ENCODE peak calls at places on chromosome X, in seven cellular contexts. One of them, this sample, is unnamed.

GRCh38 chrX:46571423-46572294 is 1.9 kb upstream of the CHST7 start:
- DNase-seq in cardiac muscle cell: no peak
- DNase-seq in cardiac fibroblast: no peak
- DNase-seq in astrocyte of the cerebellum: no peak
- DNase-seq in suprapubic skin: no peak
- DNase-seq in MG63: no peak
- DNase-seq in gastrocnemius medialis: no peak
- DNase-seq in this sample: no peak

GRCh38 chrX:44842555-44843317 is 1.1 kb upstream of the DUSP21 start:
- DNase-seq in MG63: no peak
- DNase-seq in gastrocnemius medialis: no peak
- DNase-seq in cardiac muscle cell: no peak
- DNase-seq in cardiac fibroblast: no peak
- DNase-seq in astrocyte of the cerebellum: no peak
- DNase-seq in suprapubic skin: no peak
- DNase-seq in this sample: no peak

GRCh38 chrX:149950681-149951080 is 12.4 kb upstream of the EOLA2 start:
- DNase-seq in gastrocnemius medialis: no peak
- DNase-seq in suprapubic skin: no peak
- DNase-seq in astrocyte of the cerebellum: peak; percentile 32
- DNase-seq in MG63: no peak
- DNase-seq in cardiac muscle cell: peak; percentile 20
- DNase-seq in cardiac fibroblast: peak; percentile 73
- DNase-seq in this sample: peak; percentile 40

GRCh38 chrX:25049347-25049746 is 33.6 kb upstream of the ARX start:
- DNase-seq in MG63: no peak
- DNase-seq in gastrocnemius medialis: no peak
- DNase-seq in astrocyte of the cerebellum: no peak
- DNase-seq in suprapubic skin: no peak
- DNase-seq in cardiac fibroblast: peak; percentile 49
- DNase-seq in cardiac muscle cell: no peak
- DNase-seq in this sample: no peak

GRCh38 chrX:83185010-83185409 is 323.1 kb upstream of the POU3F4 start:
- DNase-seq in MG63: no peak
- DNase-seq in cardiac fibroblast: no peak
- DNase-seq in suprapubic skin: no peak
- DNase-seq in astrocyte of the cerebellum: no peak
- DNase-seq in gastrocnemius medialis: no peak
- DNase-seq in cardiac muscle cell: no peak
- DNase-seq in this sample: no peak

GRCh38 chrX:11890843-11891514 is 132.9 kb downstream of the MSL3 start:
- DNase-seq in gastrocnemius medialis: peak; percentile 35
- DNase-seq in MG63: peak; percentile 91
- DNase-seq in suprapubic skin: no peak
- DNase-seq in cardiac fibroblast: peak; percentile 61
- DNase-seq in astrocyte of the cerebellum: no peak
- DNase-seq in cardiac muscle cell: no peak
- DNase-seq in this sample: no peak

GRCh38 chrX:68915778-68916177 is 87.0 kb downstream of the EFNB1 start:
- DNase-seq in suprapubic skin: no peak
- DNase-seq in cardiac muscle cell: no peak
- DNase-seq in cardiac fibroblast: no peak
- DNase-seq in MG63: no peak
- DNase-seq in astrocyte of the cerebellum: no peak
- DNase-seq in gastrocnemius medialis: no peak
- DNase-seq in this sample: no peak

GRCh38 chrX:5586726-5587125 is 641.9 kb downstream of the NLGN4X start:
- DNase-seq in astrocyte of the cerebellum: no peak
- DNase-seq in cardiac fibroblast: no peak
- DNase-seq in gastrocnemius medialis: no peak
- DNase-seq in cardiac muscle cell: no peak
- DNase-seq in MG63: no peak
- DNase-seq in suprapubic skin: no peak
- DNase-seq in this sample: no peak

GRCh38 chrX:10282490-10282889 is 125.7 kb downstream of the CLCN4 start:
- DNase-seq in cardiac muscle cell: no peak
- DNase-seq in cardiac fibroblast: no peak
- DNase-seq in MG63: no peak
- DNase-seq in suprapubic skin: no peak
- DNase-seq in gastrocnemius medialis: no peak
- DNase-seq in astrocyte of the cerebellum: no peak
- DNase-seq in this sample: no peak

GRCh38 chrX:151973262-151973661 is 1.2 kb downstream of the GABRE start:
- DNase-seq in MG63: no peak
- DNase-seq in cardiac muscle cell: no peak
- DNase-seq in suprapubic skin: no peak
- DNase-seq in gastrocnemius medialis: no peak
- DNase-seq in cardiac fibroblast: peak; percentile 5
- DNase-seq in astrocyte of the cerebellum: no peak
- DNase-seq in this sample: no peak

GRCh38 chrX:78327370-78328048 is at the start of gene CYSLTR1:
- DNase-seq in MG63: no peak
- DNase-seq in cardiac muscle cell: peak; percentile 3
- DNase-seq in gastrocnemius medialis: no peak
- DNase-seq in astrocyte of the cerebellum: no peak
- DNase-seq in suprapubic skin: no peak
- DNase-seq in cardiac fibroblast: no peak
- DNase-seq in this sample: no peak

GRCh38 chrX:53094584-53094908 is 604 bp downstream of the KANTR start:
- DNase-seq in cardiac muscle cell: no peak
- DNase-seq in astrocyte of the cerebellum: no peak
- DNase-seq in gastrocnemius medialis: no peak
- DNase-seq in MG63: no peak
- DNase-seq in cardiac fibroblast: no peak
- DNase-seq in suprapubic skin: no peak
- DNase-seq in this sample: no peak

GRCh38 chrX:6826856-6827255 is 291.9 kb upstream of the VCX3A start:
- DNase-seq in gastrocnemius medialis: no peak
- DNase-seq in MG63: no peak
- DNase-seq in astrocyte of the cerebellum: no peak
- DNase-seq in suprapubic skin: no peak
- DNase-seq in cardiac muscle cell: no peak
- DNase-seq in cardiac fibroblast: no peak
- DNase-seq in this sample: no peak

GRCh38 chrX:150694738-150695410 is 1.7 kb downstream of the MTMR1 start:
- DNase-seq in MG63: no peak
- DNase-seq in gastrocnemius medialis: no peak
- DNase-seq in suprapubic skin: no peak
- DNase-seq in cardiac muscle cell: no peak
- DNase-seq in astrocyte of the cerebellum: no peak
- DNase-seq in cardiac fibroblast: no peak
- DNase-seq in this sample: no peak

GRCh38 chrX:38806054-38806389 is 4.8 kb downstream of the MID1IP1 start:
- DNase-seq in MG63: no peak
- DNase-seq in astrocyte of the cerebellum: no peak
- DNase-seq in gastrocnemius medialis: no peak
- DNase-seq in suprapubic skin: no peak
- DNase-seq in cardiac muscle cell: peak; percentile 28
- DNase-seq in cardiac fibroblast: no peak
- DNase-seq in this sample: no peak

GRCh38 chrX:125170459-125170858 is 149.2 kb upstream of the TEX13C start:
- DNase-seq in cardiac fibroblast: no peak
- DNase-seq in astrocyte of the cerebellum: no peak
- DNase-seq in MG63: no peak
- DNase-seq in suprapubic skin: no peak
- DNase-seq in cardiac muscle cell: no peak
- DNase-seq in gastrocnemius medialis: no peak
- DNase-seq in this sample: no peak

DNA sequence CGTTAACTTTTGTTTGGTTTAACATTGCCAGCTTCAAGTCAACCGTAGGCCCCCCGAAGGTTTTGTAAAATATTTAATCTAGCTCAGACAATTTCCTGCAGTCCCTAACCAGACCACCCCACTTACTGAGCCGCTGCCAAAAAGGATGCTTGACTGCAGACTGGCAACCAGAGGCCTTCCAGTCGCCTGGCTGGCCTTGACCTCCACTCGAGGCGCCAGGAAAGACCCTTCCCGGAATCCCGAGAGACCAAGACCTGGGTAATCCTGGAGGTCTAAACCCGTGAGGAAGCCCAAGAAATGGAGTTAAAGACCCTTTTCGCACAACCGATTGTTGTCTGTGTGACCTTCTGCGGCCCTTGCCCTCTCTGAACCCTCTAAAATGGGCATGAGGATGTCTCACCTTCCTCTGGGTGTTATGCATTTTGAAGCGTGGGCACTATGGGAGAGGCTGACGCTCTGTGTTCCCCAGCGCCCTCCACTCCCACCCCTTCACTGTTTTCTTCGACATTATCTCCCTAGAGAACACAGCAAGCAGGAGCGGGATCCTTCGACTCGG is 86.2 kb downstream of the BCOR start:
- DNase-seq in gastrocnemius medialis: no peak
- DNase-seq in cardiac muscle cell: no peak
- DNase-seq in astrocyte of the cerebellum: no peak
- DNase-seq in MG63: no peak
- DNase-seq in cardiac fibroblast: no peak
- DNase-seq in suprapubic skin: no peak
- DNase-seq in this sample: no peak
- H3K4me3 ChIP-seq in gastrocnemius medialis: peak overlapping the region; percentile 61
- H3K4me3 ChIP-seq in cardiac muscle cell: no peak overlapping the region
- H3K4me3 ChIP-seq in astrocyte of the cerebellum: no peak overlapping the region
- H3K4me3 ChIP-seq in MG63: no peak overlapping the region
- H3K4me3 ChIP-seq in cardiac fibroblast: no peak overlapping the region
- H3K4me3 ChIP-seq in suprapubic skin: no peak overlapping the region
- H3K4me3 ChIP-seq in this sample: no peak overlapping the region

DNA sequence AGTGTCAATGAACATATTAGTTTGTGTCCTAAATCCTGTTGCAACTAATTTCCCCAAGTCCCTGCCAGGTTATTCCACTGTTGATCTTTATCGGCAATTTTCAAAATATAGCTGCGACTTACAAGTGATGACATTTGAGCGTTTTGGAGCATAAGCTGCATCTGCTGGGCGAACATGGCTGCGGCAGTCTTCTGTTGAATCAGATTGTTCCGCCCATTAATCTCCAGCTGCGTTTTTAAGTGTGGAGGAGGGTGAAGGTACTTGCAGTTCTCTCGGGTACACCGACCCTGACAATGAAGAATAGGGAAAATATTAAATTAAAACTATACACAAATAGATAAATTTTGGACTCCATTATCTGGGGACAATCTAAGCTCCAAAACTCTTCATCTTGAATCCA is 82.7 kb downstream of the MBNL3 start:
- DNase-seq in cardiac fibroblast: no peak
- DNase-seq in gastrocnemius medialis: no peak
- DNase-seq in cardiac muscle cell: no peak
- DNase-seq in suprapubic skin: no peak
- DNase-seq in astrocyte of the cerebellum: no peak
- DNase-seq in MG63: no peak
- DNase-seq in this sample: no peak
- H3K4me3 ChIP-seq in cardiac fibroblast: no peak overlapping the region
- H3K4me3 ChIP-seq in gastrocnemius medialis: no peak overlapping the region
- H3K4me3 ChIP-seq in cardiac muscle cell: no peak overlapping the region
- H3K4me3 ChIP-seq in suprapubic skin: no peak overlapping the region
- H3K4me3 ChIP-seq in astrocyte of the cerebellum: no peak overlapping the region
- H3K4me3 ChIP-seq in MG63: no peak overlapping the region
- H3K4me3 ChIP-seq in this sample: no peak overlapping the region

GRCh38 chrX:74421181-74422028 is at the start of gene SLC16A2:
- DNase-seq in MG63: peak; percentile 72
- DNase-seq in gastrocnemius medialis: peak; percentile 53
- DNase-seq in astrocyte of the cerebellum: peak; percentile 27
- DNase-seq in cardiac fibroblast: peak; percentile 86
- DNase-seq in suprapubic skin: peak; percentile 81
- DNase-seq in cardiac muscle cell: peak; percentile 67
- DNase-seq in this sample: peak; percentile 55
- H3K4me3 ChIP-seq in MG63: peak within 1 kb of the TSS; percentile 53
- H3K4me3 ChIP-seq in gastrocnemius medialis: peak within 1 kb of the TSS; percentile 61
- H3K4me3 ChIP-seq in astrocyte of the cerebellum: peak within 1 kb of the TSS; percentile 47
- H3K4me3 ChIP-seq in cardiac fibroblast: peak within 1 kb of the TSS; percentile 60
- H3K4me3 ChIP-seq in suprapubic skin: peak within 1 kb of the TSS; percentile 58
- H3K4me3 ChIP-seq in cardiac muscle cell: peak within 1 kb of the TSS; percentile 40
- H3K4me3 ChIP-seq in this sample: peak within 1 kb of the TSS; percentile 55

GRCh38 chrX:119684916-119685224 is 8.1 kb downstream of the SEPTIN6 start:
- DNase-seq in gastrocnemius medialis: no peak
- DNase-seq in cardiac muscle cell: no peak
- DNase-seq in MG63: no peak
- DNase-seq in cardiac fibroblast: no peak
- DNase-seq in suprapubic skin: no peak
- DNase-seq in astrocyte of the cerebellum: no peak
- DNase-seq in this sample: no peak

GRCh38 chrX:119685225-119686066 is 7.5 kb downstream of the SEPTIN6 start:
- DNase-seq in gastrocnemius medialis: no peak
- DNase-seq in cardiac muscle cell: no peak
- DNase-seq in cardiac fibroblast: no peak
- DNase-seq in astrocyte of the cerebellum: no peak
- DNase-seq in suprapubic skin: no peak
- DNase-seq in MG63: no peak
- DNase-seq in this sample: no peak

GRCh38 chrX:119688856-119689455 is 4.0 kb downstream of the SEPTIN6 start:
- DNase-seq in gastrocnemius medialis: no peak
- DNase-seq in cardiac fibroblast: no peak
- DNase-seq in MG63: no peak
- DNase-seq in cardiac muscle cell: no peak
- DNase-seq in astrocyte of the cerebellum: no peak
- DNase-seq in suprapubic skin: no peak
- DNase-seq in this sample: no peak

GRCh38 chrX:119687661-119688413 is 5.1 kb downstream of the SEPTIN6 start:
- DNase-seq in cardiac muscle cell: no peak
- DNase-seq in astrocyte of the cerebellum: no peak
- DNase-seq in MG63: peak; percentile 54
- DNase-seq in gastrocnemius medialis: no peak
- DNase-seq in cardiac fibroblast: no peak
- DNase-seq in suprapubic skin: no peak
- DNase-seq in this sample: no peak

GRCh38 chrX:119686087-119686639 is 6.8 kb downstream of the SEPTIN6 start:
- DNase-seq in cardiac fibroblast: peak; percentile 54
- DNase-seq in MG63: no peak
- DNase-seq in gastrocnemius medialis: no peak
- DNase-seq in cardiac muscle cell: peak; percentile 20
- DNase-seq in astrocyte of the cerebellum: no peak
- DNase-seq in suprapubic skin: no peak
- DNase-seq in this sample: no peak
- H3K4me3 ChIP-seq in cardiac fibroblast: no peak overlapping the region
- H3K4me3 ChIP-seq in MG63: no peak overlapping the region
- H3K4me3 ChIP-seq in gastrocnemius medialis: no peak overlapping the region
- H3K4me3 ChIP-seq in cardiac muscle cell: no peak overlapping the region
- H3K4me3 ChIP-seq in astrocyte of the cerebellum: no peak overlapping the region
- H3K4me3 ChIP-seq in suprapubic skin: no peak overlapping the region
- H3K4me3 ChIP-seq in this sample: no peak overlapping the region

This sample was measured in SJSA1.